ENCODE peak calls at places on chromosome 9, in eight cellular contexts. N is HTR-8/SVneo; J is neuronal stem cell; W is mucosa of gallbladder; P is T-helper 2 cell; V is CD4-positive, CD25-positive, alpha-beta regulatory T cell; C is activated CD8-positive, alpha-beta memory T cell treated with anti-CD3 and anti-CD28 coated beads, Interleukin-2, amount 50 U/mL, for 48 hours; Q is effector memory CD4-positive, alpha-beta T cell. E is an unnamed sample.
A peak's percentile ranks its signal among the peaks of the same experiment; 100 is the strongest.

GRCh38 chr9:81584099-81584498 is 105.2 kb downstream of the TLE1 start:
- DNase-seq in N (no peak), J (no peak), W (no peak), P (no peak), V (no peak), C (no peak), Q (no peak), E (no peak)

GRCh38 chr9:87140605-87141109 is 193.4 kb upstream of the GAS1 start:
- DNase-seq in N (no peak), J (no peak), W (no peak), P (no peak), V (no peak), C (no peak), Q (no peak), E (no peak)

GRCh38 chr9:123343428-123344272 is 12.3 kb upstream of the CRB2 start:
- DNase-seq in N (no peak), J (no peak), W (no peak), P (no peak), V (no peak), C (no peak), Q (no peak), E (no peak)

GRCh38 chr9:93531374-93531773 is 45.0 kb upstream of the PHF2 start:
- DNase-seq in N (no peak), J (no peak), W (no peak), P (no peak), V (no peak), C (no peak), Q (no peak), E (no peak)

GRCh38 chr9:72588336-72588735 is 66.9 kb downstream of the TMC1 start:
- DNase-seq in N (no peak), J (no peak), W (no peak), P (no peak), V (no peak), C (no peak), Q (no peak), E (no peak)

GRCh38 chr9:93669116-93669957 is 93.0 kb downstream of the PHF2 start:
- DNase-seq in N (no peak), J (no peak), W (no peak), P (no peak), V (no peak), C (peak; percentile 43), Q (no peak), E (peak; percentile 44)

GRCh38 chr9:110835859-110836271 is 167.3 kb downstream of the MUSK start:
- DNase-seq in N (peak; percentile 18), J (no peak), W (no peak), P (no peak), V (no peak), C (no peak), Q (no peak), E (no peak)

GRCh38 chr9:113011911-113012381 is at the start of gene ZNF883:
- DNase-seq in N (no peak), J (peak; percentile 48), W (peak; percentile 58), P (no peak), V (peak; percentile 26), C (peak; percentile 51), Q (no peak), E (peak; percentile 78)

GRCh38 chr9:26673276-26673675 is 219.3 kb downstream of the CAAP1 start:
- DNase-seq in N (no peak), J (no peak), W (no peak), P (no peak), V (no peak), C (no peak), Q (no peak), E (no peak)

GRCh38 chr9:6197330-6197729 is 18.3 kb upstream of the IL33 start:
- DNase-seq in N (no peak), J (peak; percentile 9), W (no peak), P (no peak), V (no peak), C (no peak), Q (no peak), E (no peak)

GRCh38 chr9:95459867-95460626 is 56.7 kb downstream of the PTCH1 start:
- DNase-seq in N (no peak), J (no peak), W (no peak), P (no peak), V (no peak), C (no peak), Q (no peak), E (no peak)

E was measured in ecto neural progenitor cell.